ENCODE peak calls at places on chromosome 1, in seven cellular contexts. O is fibroblast of pulmonary artery; S is cardiac fibroblast; D is Panc1; K is CD8-positive, alpha-beta memory T cell; Y is small intestine; B is PC-9. X is an unnamed sample.

GRCh38 chr1:64540265-64540791 is 70.4 kb downstream of the CACHD1 start:
- DNase-seq in O (peak), S (peak), D (no peak), K (no peak), Y (peak), B (no peak), X (no peak)

GRCh38 chr1:201022824-201023516 is 544 bp downstream of the KIF21B start:
- DNase-seq in O (no peak), S (no peak), D (no peak), K (peak), Y (no peak), B (peak), X (peak)

GRCh38 chr1:172533511-172534116 is 664 bp downstream of the SUCO start:
- DNase-seq in O (peak), S (peak), D (no peak), K (peak), Y (peak), B (peak), X (peak)

GRCh38 chr1:167077128-167077867 is 12.9 kb downstream of the GPA33 start:
- DNase-seq in O (no peak), S (no peak), D (no peak), K (no peak), Y (peak), B (no peak), X (no peak)

GRCh38 chr1:33372677-33373076 is 51.8 kb upstream of the A3GALT2 start:
- DNase-seq in O (no peak), S (no peak), D (no peak), K (no peak), Y (no peak), B (no peak), X (no peak)

GRCh38 chr1:112444269-112444668 is 48.3 kb downstream of the CTTNBP2NL start:
- DNase-seq in O (peak), S (no peak), D (no peak), K (no peak), Y (no peak), B (no peak), X (no peak)

GRCh38 chr1:246161626-246162025 is 345.5 kb downstream of the SMYD3 start:
- DNase-seq in O (peak), S (peak), D (no peak), K (no peak), Y (no peak), B (no peak), X (no peak)

GRCh38 chr1:63189677-63190076 is 132.7 kb upstream of the FOXD3 start:
- DNase-seq in O (peak), S (peak), D (no peak), K (no peak), Y (peak), B (no peak), X (no peak)

GRCh38 chr1:201539561-201540404 is 856 bp downstream of the NAV1 start:
- DNase-seq in O (peak), S (no peak), D (no peak), K (no peak), Y (peak), B (peak), X (no peak)

GRCh38 chr1:234875328-234875952 is 253.2 kb downstream of the TOMM20 start:
- DNase-seq in O (no peak), S (no peak), D (no peak), K (no peak), Y (peak), B (peak), X (no peak)

GRCh38 chr1:32981003-32981909 is 16.6 kb upstream of the RNF19B start:
- DNase-seq in O (peak), S (peak), D (peak), K (peak), Y (peak), B (peak), X (peak)

GRCh38 chr1:207004931-207005830 is 27.4 kb downstream of the C1orf116 start:
- DNase-seq in O (peak), S (peak), D (peak), K (peak), Y (peak), B (peak), X (peak)

GRCh38 chr1:93816970-93817738 is 61.9 kb downstream of the DNTTIP2 start:
- DNase-seq in O (peak), S (peak), D (no peak), K (no peak), Y (no peak), B (peak), X (no peak)

GRCh38 chr1:47872871-47873270 is 124.3 kb downstream of the TRABD2B start:
- DNase-seq in O (no peak), S (no peak), D (no peak), K (no peak), Y (peak), B (no peak), X (no peak)

GRCh38 chr1:156551866-156552265 is 20.5 kb downstream of the IQGAP3 start:
- DNase-seq in O (peak), S (no peak), D (peak), K (no peak), Y (no peak), B (peak), X (no peak)

GRCh38 chr1:57696041-57696440 is 272.2 kb upstream of the DAB1 start:
- DNase-seq in O (no peak), S (no peak), D (no peak), K (no peak), Y (no peak), B (no peak), X (no peak)

GRCh38 chr1:210631399-210631798 is 302.7 kb downstream of the HHAT start:
- DNase-seq in O (no peak), S (no peak), D (no peak), K (no peak), Y (no peak), B (no peak), X (no peak)

GRCh38 chr1:55958498-55958897 is 620.9 kb downstream of the PLPP3 start:
- DNase-seq in O (no peak), S (no peak), D (no peak), K (no peak), Y (no peak), B (no peak), X (no peak)

GRCh38 chr1:183604048-183604808 is 14.0 kb upstream of the NCF2 start:
- DNase-seq in O (peak), S (peak), D (no peak), K (no peak), Y (no peak), B (peak), X (no peak)

GRCh38 chr1:100005424-100005823 is 35.6 kb downstream of the SLC35A3 start:
- DNase-seq in O (no peak), S (no peak), D (no peak), K (no peak), Y (no peak), B (no peak), X (no peak)

GRCh38 chr1:198253668-198254067 is 96.9 kb downstream of the NEK7 start:
- DNase-seq in O (peak), S (peak), D (no peak), K (no peak), Y (no peak), B (no peak), X (no peak)

GRCh38 chr1:198683449-198683848 is 44.6 kb downstream of the PTPRC start:
- DNase-seq in O (no peak), S (no peak), D (no peak), K (no peak), Y (no peak), B (no peak), X (no peak)

GRCh38 chr1:74964508-74964907 is 169.7 kb upstream of the LHX8 start:
- DNase-seq in O (peak), S (no peak), D (no peak), K (no peak), Y (peak), B (no peak), X (no peak)

GRCh38 chr1:158013840-158014520 is 20.5 kb downstream of the KIRREL1 start:
- DNase-seq in O (peak), S (peak), D (no peak), K (no peak), Y (no peak), B (no peak), X (no peak)

GRCh38 chr1:32197837-32198236 is 2.6 kb upstream of the CCDC28B start:
- DNase-seq in O (no peak), S (no peak), D (no peak), K (no peak), Y (no peak), B (no peak), X (no peak)

GRCh38 chr1:160741092-160741501 is 2.0 kb downstream of the SLAMF7 start:
- DNase-seq in O (no peak), S (no peak), D (no peak), K (no peak), Y (no peak), B (no peak), X (no peak)

GRCh38 chr1:214439352-214440119 is 111.9 kb downstream of the PTPN14 start:
- DNase-seq in O (peak), S (peak), D (no peak), K (no peak), Y (peak), B (peak), X (peak)

GRCh38 chr1:38881487-38881886 is at the start of gene GJA9:
- DNase-seq in O (no peak), S (no peak), D (no peak), K (no peak), Y (no peak), B (no peak), X (no peak)

GRCh38 chr1:172609528-172609927 is 49.4 kb upstream of the FASLG start:
- DNase-seq in O (peak), S (peak), D (no peak), K (no peak), Y (peak), B (no peak), X (no peak)

GRCh38 chr1:223645903-223646302 is 19.6 kb downstream of the CAPN8 start:
- DNase-seq in O (no peak), S (no peak), D (no peak), K (no peak), Y (peak), B (no peak), X (peak)

GRCh38 chr1:161182214-161182613 is 4.9 kb upstream of the B4GALT3 start:
- DNase-seq in O (no peak), S (no peak), D (no peak), K (peak), Y (peak), B (no peak), X (no peak)

GRCh38 chr1:63442141-63442475 is 74.7 kb downstream of the ALG6 start:
- DNase-seq in O (peak), S (peak), D (no peak), K (no peak), Y (no peak), B (no peak), X (no peak)

GRCh38 chr1:212920895-212921294 is 29.4 kb upstream of the VASH2 start:
- DNase-seq in O (no peak), S (no peak), D (no peak), K (no peak), Y (no peak), B (no peak), X (no peak)

GRCh38 chr1:37718901-37719571 is 26.7 kb downstream of the CDCA8 start:
- DNase-seq in O (no peak), S (no peak), D (no peak), K (no peak), Y (peak), B (no peak), X (no peak)

GRCh38 chr1:37719572-37720195 is 27.4 kb downstream of the CDCA8 start:
- DNase-seq in O (no peak), S (peak), D (no peak), K (no peak), Y (no peak), B (no peak), X (no peak)

GRCh38 chr1:37716321-37716720 is 24.0 kb downstream of the CDCA8 start:
- DNase-seq in O (no peak), S (no peak), D (no peak), K (no peak), Y (no peak), B (no peak), X (no peak)

GRCh38 chr1:37717631-37718030 is 25.3 kb downstream of the CDCA8 start:
- DNase-seq in O (no peak), S (no peak), D (no peak), K (no peak), Y (no peak), B (no peak), X (no peak)

GRCh38 chr1:37718181-37718900 is 26.0 kb downstream of the CDCA8 start:
- DNase-seq in O (no peak), S (no peak), D (no peak), K (no peak), Y (no peak), B (no peak), X (no peak)
- H3K4me3 ChIP-seq in O (no peak), S (no peak), D (no peak), K (no peak), Y (no peak), B (no peak), X (no peak)

DNA sequence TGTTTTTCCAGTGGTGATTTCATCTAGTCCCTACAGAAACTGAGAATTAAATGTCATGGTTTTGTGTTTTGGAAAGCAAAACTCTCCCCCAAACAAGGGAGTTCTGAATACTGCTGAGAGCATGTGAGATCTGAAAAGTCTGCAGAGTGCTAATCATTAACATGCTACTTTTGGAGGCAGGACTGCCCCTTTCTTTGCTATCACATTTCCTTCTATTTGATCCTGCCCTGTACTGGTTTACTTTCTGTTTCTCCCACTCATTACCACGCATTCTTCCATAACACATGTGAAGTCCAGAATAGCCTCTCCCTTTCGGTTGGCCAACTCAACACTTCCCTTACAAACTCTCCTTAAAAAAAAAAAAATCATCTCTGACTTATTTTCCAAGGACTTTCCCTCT is 63.6 kb downstream of the GADD45A start:
- DNase-seq in O (peak), S (peak), D (no peak), K (no peak), Y (peak), B (peak), X (peak)
- H3K4me3 ChIP-seq in O (peak), S (peak), D (no peak), K (no peak), Y (no peak), B (peak), X (no peak)

GRCh38 chr1:7856345-7856744 is 3.5 kb upstream of the UTS2 start:
- DNase-seq in O (peak), S (peak), D (no peak), K (no peak), Y (no peak), B (no peak), X (peak)
- H3K4me3 ChIP-seq in O (no peak), S (no peak), D (no peak), K (no peak), Y (no peak), B (no peak), X (no peak)

DNA sequence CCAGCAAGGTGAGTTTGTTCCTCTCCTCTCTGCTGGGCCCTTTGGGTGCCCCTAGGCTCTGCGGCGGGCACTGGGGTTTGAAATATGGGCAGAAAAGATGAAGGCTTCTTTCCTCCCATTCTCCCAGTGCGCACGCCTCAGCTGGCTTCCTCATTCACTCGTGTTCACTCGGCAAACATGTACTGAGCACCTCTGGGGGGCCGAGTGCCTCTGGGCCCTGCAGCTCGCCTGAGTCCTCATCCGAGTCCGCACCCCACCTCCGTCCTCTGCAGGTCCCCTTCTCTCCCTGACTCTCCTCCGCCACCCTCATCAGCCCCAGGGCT is 98.5 kb upstream of the RUNX3 start:
- DNase-seq in O (no peak), S (no peak), D (no peak), K (no peak), Y (no peak), B (no peak), X (no peak)
- H3K4me3 ChIP-seq in O (no peak), S (no peak), D (no peak), K (no peak), Y (no peak), B (no peak), X (no peak)

GRCh38 chr1:109396513-109396839 is 1.2 kb downstream of the SORT1 start:
- DNase-seq in O (no peak), S (no peak), D (no peak), K (no peak), Y (no peak), B (no peak), X (no peak)

GRCh38 chr1:109394591-109395281 is 3.0 kb downstream of the SORT1 start:
- DNase-seq in O (no peak), S (no peak), D (no peak), K (no peak), Y (no peak), B (peak), X (no peak)

GRCh38 chr1:109397451-109398342 is at the start of gene SORT1:
- DNase-seq in O (peak), S (peak), D (no peak), K (peak), Y (peak), B (peak), X (peak)

GRCh38 chr1:109396971-109397370 is 747 bp downstream of the SORT1 start:
- DNase-seq in O (no peak), S (no peak), D (no peak), K (no peak), Y (peak), B (peak), X (peak)

DNA sequence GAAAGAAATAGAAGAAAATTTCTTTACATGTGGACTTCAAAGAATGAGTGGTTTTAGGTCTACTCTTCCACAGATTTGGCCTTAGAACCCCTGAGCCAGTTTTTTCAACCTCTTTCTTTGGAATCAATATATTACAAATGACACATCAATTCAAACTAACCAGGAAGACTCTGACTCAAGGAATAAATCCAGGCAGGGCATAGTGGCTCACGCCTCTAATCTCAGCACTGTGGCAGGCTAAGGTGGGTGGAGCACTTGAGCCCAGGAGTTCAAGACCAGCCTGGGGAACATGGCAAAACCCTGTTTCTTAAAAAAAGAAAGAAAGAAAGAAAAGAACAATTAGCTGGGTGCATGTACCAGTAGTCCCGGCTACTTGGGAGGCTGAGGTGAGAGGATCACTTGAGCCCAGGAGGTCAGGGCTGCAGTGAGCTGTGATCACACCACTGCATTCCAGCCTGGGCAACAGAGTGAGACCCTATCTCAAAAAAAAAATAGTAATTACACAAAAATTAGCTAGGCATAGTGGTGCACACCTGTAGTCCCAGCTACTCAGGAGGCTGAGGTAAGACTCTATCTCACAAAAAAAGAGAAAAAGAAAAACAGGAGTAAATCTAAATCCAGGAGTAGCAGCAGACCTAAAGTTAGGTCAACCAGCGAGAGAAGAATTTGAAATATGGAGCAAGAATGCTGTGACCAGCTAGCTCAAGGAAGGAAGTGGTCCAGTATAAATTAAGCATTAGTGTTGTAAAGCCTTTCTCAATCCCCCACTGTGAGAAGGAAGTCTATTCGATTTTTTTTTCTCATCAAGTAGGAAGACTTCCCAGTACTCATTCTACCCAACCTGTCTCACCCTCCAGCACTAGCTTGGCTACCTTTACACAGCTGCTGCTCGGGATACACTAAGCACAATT is 1.9 kb downstream of the SORT1 start:
- DNase-seq in O (peak), S (peak), D (no peak), K (no peak), Y (peak), B (peak), X (no peak)
- H3K4me3 ChIP-seq in O (no peak), S (peak), D (no peak), K (no peak), Y (peak), B (peak), X (peak)

X was measured in colonic mucosa.